ENCODE peak calls at places on chromosomes 3 and 15, in six cellular contexts. U is GM23338, M is SK-N-SH, J is stomach, Y is HCT116, P is K562. I is an unnamed sample.

GRCh38 chr3:125431912-125432587 is 56.9 kb upstream of the ZNF148 start:
- DNase-seq in J (no peak), M (no peak), Y (no peak), U (no peak), P (no peak), I (no peak)

GRCh38 chr3:38126121-38126892 is 10.6 kb downstream of the ACAA1 start:
- DNase-seq in J (peak), P (no peak), M (no peak), U (no peak), Y (no peak), I (no peak)

GRCh38 chr3:14507345-14507741 is 32.8 kb downstream of the GRIP2 start:
- DNase-seq in U (no peak), M (no peak), Y (no peak), J (no peak), P (no peak), I (no peak)

GRCh38 chr15:31758126-31758525 is 272.2 kb upstream of the CHRNA7 start:
- DNase-seq in M (peak), Y (peak), J (peak), U (no peak), P (no peak), I (no peak)

GRCh38 chr3:11548721-11549131 is 95.0 kb downstream of the VGLL4 start:
- DNase-seq in U (no peak), J (peak), Y (peak), M (no peak), P (no peak), I (no peak)

GRCh38 chr15:80584973-80585372 is 110.1 kb upstream of the ABHD17C start:
- DNase-seq in M (no peak), P (no peak), Y (no peak), U (no peak), J (no peak), I (no peak)

GRCh38 chr3:195559723-195560409 is 16.7 kb upstream of the PPP1R2 start:
- DNase-seq in P (no peak), Y (peak), U (no peak), M (no peak), J (no peak), I (no peak)

GRCh38 chr3:71195492-71195891 is 388.0 kb downstream of the FOXP1 start:
- DNase-seq in U (no peak), J (no peak), Y (no peak), M (no peak), P (no peak), I (no peak)

GRCh38 chr15:40342421-40343313 is 1.9 kb upstream of the CCDC9B start:
- DNase-seq in Y (no peak), J (no peak), P (no peak), M (no peak), U (no peak), I (no peak)

GRCh38 chr3:22732641-22733040 is 470.5 kb upstream of the UBE2E2 start:
- DNase-seq in M (no peak), U (no peak), P (no peak), Y (no peak), J (no peak), I (no peak)

GRCh38 chr15:65184305-65184943 is 718 bp downstream of the CLPX start:
- DNase-seq in Y (no peak), J (peak), U (peak), M (peak), P (peak), I (no peak)

GRCh38 chr15:46450810-46451182 is 816.0 kb downstream of the SQOR start:
- DNase-seq in U (no peak), Y (no peak), P (no peak), M (no peak), J (no peak), I (no peak)

GRCh38 chr15:38547255-38547997 is 17.2 kb downstream of the RASGRP1 start:
- DNase-seq in M (no peak), J (no peak), P (no peak), U (no peak), Y (no peak), I (no peak)

GRCh38 chr15:59688383-59688887 is 685 bp downstream of the BNIP2 start:
- DNase-seq in M (no peak), P (no peak), U (peak), J (no peak), Y (peak), I (no peak)

DNA sequence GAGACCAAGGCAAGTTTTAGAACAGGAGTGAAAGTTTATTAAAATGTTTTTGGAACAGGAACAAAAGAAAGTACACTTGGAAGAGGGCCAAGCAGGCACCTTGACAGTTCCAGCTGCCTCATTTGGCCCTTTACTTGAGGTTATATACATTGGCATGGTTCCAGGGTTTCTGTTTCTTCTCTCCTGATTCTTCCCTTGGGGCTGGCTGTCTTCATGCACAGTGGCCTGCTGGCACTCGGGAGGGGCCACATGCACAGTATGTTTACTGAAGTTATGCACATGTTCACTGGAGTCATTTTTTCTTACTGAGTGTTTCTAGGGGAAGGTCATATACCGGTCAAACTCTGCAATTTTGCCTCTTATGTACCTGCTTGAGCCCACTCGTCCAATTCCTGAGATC is 418.2 kb downstream of the EPHA6 start:
- DNase-seq in J (peak), Y (no peak), U (no peak), M (no peak), P (no peak), I (no peak)
- TF ChIP-seq POLR2AphosphoS5 in J (no peak), Y (no peak), U (no peak), M (no peak), P (no peak), I (no peak)

GRCh38 chr15:68028808-68029207 is 25.3 kb upstream of the PIAS1 start:
- DNase-seq in J (no peak), M (no peak), P (no peak), U (no peak), Y (no peak), I (no peak)

GRCh38 chr15:68025860-68026424 is 28.2 kb upstream of the PIAS1 start:
- DNase-seq in Y (no peak), U (no peak), P (no peak), M (no peak), J (peak), I (no peak)

GRCh38 chr15:68027388-68027787 is 26.7 kb upstream of the PIAS1 start:
- DNase-seq in U (no peak), J (no peak), M (no peak), P (no peak), Y (no peak), I (no peak)

GRCh38 chr15:68029959-68030358 is 24.2 kb upstream of the PIAS1 start:
- DNase-seq in U (no peak), M (no peak), Y (no peak), J (no peak), P (no peak), I (no peak)

DNA sequence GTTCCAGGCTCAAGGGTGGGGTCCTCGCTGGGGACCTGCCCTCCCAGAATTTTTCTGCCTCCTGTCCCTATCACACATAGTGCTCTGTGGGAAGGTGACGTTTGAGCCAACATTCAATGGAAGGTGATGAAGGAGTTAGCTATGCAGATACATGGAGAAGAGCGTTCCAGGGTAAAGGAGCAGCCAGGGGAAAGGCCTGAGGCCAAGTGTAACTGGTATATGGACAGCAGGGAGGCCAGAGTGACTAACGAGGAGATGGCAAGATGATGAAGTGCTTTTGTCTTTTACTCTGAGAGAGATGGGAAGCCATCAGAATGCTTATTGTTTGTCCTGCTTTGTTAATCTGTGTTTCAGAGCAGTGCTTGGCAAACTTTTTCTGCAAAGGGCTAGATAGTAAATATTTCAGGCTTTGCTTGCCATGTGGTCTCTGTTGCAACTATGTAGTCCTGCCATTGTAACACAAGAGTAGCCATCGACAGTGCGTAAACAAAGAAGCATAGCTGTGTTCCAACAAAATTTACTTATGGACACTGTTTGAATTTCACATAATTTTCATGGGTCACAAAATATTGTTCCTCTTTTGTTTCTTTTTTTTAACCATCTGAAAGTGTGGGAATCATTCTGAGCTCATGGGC is 25.9 kb upstream of the PIAS1 start:
- DNase-seq in Y (no peak), M (no peak), J (no peak), U (no peak), P (no peak), I (no peak)
- TF ChIP-seq POLR2AphosphoS5 in Y (no peak), M (no peak), J (no peak), U (no peak), P (no peak), I (no peak)

GRCh38 chr3:45798034-45798433 is 1.7 kb upstream of the SLC6A20 start:
- DNase-seq in J (no peak), U (no peak), M (no peak), P (no peak), Y (no peak), I (no peak)

GRCh38 chr3:45795509-45795881 is 841 bp downstream of the SLC6A20 start:
- DNase-seq in U (peak), Y (no peak), J (no peak), M (no peak), P (no peak), I (no peak)

GRCh38 chr3:45796902-45797637 is 734 bp upstream of the SLC6A20 start:
- DNase-seq in U (no peak), P (no peak), J (no peak), M (no peak), Y (no peak), I (no peak)

GRCh38 chr3:45794177-45794560 is 2.2 kb downstream of the SLC6A20 start:
- DNase-seq in M (no peak), P (no peak), J (no peak), U (no peak), Y (no peak), I (no peak)

DNA sequence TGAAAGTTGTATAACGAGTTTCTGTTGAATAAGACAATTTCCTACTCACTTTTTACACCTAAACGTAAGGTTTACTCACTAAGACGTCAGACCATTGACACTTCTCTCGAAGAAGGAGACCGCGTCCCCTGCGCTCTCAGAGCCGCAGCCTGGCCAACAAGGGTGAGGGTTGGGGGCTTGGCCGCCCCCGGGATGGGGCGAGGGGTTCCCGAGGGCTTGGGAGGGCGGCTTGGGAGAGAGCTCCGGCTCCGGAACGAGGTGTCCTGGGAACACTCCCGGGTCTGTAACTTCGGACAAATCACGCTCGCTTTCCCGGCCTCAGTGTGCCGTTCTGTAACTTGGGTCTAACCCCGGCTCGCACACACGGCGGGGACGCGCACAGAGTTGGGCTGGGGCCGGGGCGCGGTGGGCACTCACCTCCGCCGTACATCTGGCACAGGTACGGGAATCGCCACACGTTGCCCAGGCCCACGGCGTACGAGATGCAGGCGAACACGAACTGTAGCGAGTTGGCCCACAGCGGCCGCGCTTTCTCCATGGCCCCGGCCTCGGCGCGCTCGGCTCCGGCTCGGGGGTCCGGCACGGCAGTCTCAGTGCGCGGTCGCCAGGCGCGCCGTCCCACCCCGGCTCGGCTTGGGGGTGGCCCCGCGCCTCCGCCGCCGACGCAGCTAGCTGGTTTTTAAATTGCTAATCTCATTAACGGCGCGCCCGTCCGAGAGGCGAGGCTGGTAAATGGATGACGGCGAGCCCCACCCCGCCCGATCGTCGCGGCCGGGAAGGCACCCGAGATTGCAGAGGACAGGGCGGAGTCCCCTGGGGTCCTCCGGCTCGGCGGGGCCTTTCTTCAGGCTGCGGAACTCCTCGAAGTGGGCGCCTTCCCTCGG is at the start of gene SLC6A20:
- DNase-seq in Y (no peak), P (no peak), U (peak), M (peak), J (peak), I (no peak)
- TF ChIP-seq POLR2AphosphoS5 in Y (no peak), P (no peak), U (no peak), M (no peak), J (peak), I (no peak)

GRCh38 chr15:70154440-70155347 is 57.0 kb upstream of the TLE3 start:
- DNase-seq in J (no peak), P (no peak), Y (no peak), U (peak), M (peak), I (no peak)
- TF ChIP-seq POLR2AphosphoS5 in J (no peak), P (no peak), Y (no peak), U (no peak), M (no peak), I (no peak)

GRCh38 chr3:194138098-194138474 is 2.1 kb downstream of the HES1 start:
- DNase-seq in P (no peak), M (no peak), Y (no peak), J (no peak), U (no peak), I (no peak)
- TF ChIP-seq POLR2AphosphoS5 in P (no peak), M (no peak), Y (no peak), J (no peak), U (no peak), I (no peak)

DNA sequence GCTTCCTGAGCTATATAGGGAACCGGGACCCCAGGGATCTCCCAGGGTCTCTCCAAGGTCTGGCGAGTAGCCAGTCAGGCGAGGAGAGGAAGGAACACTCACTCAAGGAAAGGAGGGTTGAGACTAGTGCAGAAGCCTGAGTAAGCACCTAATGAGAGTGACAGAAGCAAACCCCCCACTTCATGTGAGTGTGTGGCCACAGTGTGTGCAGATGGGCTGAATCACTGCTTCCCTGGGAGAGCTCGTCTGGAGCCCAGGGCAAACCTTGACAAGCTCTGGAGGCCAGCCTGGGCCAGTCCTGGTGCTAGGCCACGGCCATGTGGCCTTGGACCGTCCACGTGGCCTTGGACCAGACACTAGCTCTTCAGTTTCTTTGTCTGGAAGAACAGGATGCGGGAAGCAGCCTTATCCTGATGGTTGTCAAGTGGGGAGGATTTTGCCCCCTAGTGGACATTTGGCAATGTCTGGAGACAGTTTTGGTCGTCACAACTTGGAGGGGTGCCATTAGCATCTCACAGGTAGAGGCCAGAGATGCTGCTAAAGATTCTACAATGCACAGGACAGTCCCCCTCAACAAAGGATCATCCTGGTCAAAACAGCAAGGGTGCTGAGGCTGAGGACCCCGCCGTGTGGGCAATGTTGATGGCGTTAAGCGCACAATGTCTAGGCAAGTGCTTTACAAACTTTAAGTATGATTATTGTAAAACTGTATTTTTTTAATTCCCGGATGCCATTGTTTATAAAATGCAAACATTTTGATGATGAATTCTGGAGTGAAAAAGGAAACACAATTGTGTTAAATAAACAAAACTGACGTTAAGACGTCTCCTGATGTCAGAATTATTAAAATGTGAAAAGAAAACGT is 34.8 kb upstream of the CTSH start:
- DNase-seq in M (peak), Y (peak), J (peak), U (peak), P (peak), I (no peak)
- TF ChIP-seq POLR2AphosphoS5 in M (no peak), Y (no peak), J (peak), U (no peak), P (no peak), I (no peak)

GRCh38 chr15:78440375-78441373 is 2.7 kb downstream of the IREB2 start:
- DNase-seq in U (no peak), P (no peak), Y (no peak), J (no peak), M (no peak), I (no peak)
- TF ChIP-seq POLR2AphosphoS5 in U (no peak), P (no peak), Y (no peak), J (no peak), M (no peak), I (no peak)

I was measured in SK-N-MC.